ENCODE peak calls at places on chromosomes 5 and 9, in six cellular contexts. Z is naive thymus-derived CD4-positive, alpha-beta T cell; J is heart left ventricle; Y is small intestine; D is ovary; R is effector memory CD4-positive, alpha-beta T cell. F is an unnamed sample.
A peak's percentile ranks its signal among the peaks of the same experiment; 100 is the strongest.

GRCh38 chr9:110156902-110157301 is 51.1 kb downstream of the C9orf152 start:
- DNase-seq in J (no peak), D (no peak), Y (peak; percentile 19), R (no peak), Z (peak; percentile 40), F (no peak)

GRCh38 chr9:746661-747434 is 94.6 kb upstream of the DMRT1 start:
- DNase-seq in Y (no peak), R (no peak), Z (no peak), D (no peak), J (no peak), F (no peak)

GRCh38 chr5:142540774-142541466 is 145.0 kb downstream of the FGF1 start:
- DNase-seq in Y (no peak), Z (no peak), D (no peak), R (no peak), J (peak; percentile 66), F (no peak)

GRCh38 chr5:131589510-131590348 is 45.3 kb downstream of the RAPGEF6 start:
- DNase-seq in Z (peak; percentile 64), D (peak; percentile 25), Y (peak; percentile 86), R (no peak), J (no peak), F (no peak)

GRCh38 chr9:132381966-132382541 is 24.6 kb downstream of the TTF1 start:
- DNase-seq in R (no peak), Y (no peak), Z (no peak), J (no peak), D (no peak), F (no peak)

GRCh38 chr9:134459573-134459972 is 133.3 kb downstream of the RXRA start:
- DNase-seq in R (no peak), Z (no peak), J (peak; percentile 52), D (no peak), Y (no peak), F (no peak)

GRCh38 chr9:81848472-81848871 is 79.8 kb upstream of the SPATA31D4 start:
- DNase-seq in J (no peak), Y (peak; percentile 12), Z (no peak), D (no peak), R (no peak), F (no peak)

GRCh38 chr9:93895535-93895934 is 59.6 kb downstream of the BARX1 start:
- DNase-seq in D (no peak), J (no peak), R (no peak), Z (no peak), Y (no peak), F (no peak)

GRCh38 chr5:40679998-40680681 is 425 bp downstream of the PTGER4 start:
- DNase-seq in Y (peak; percentile 45), D (no peak), J (peak; percentile 73), R (no peak), Z (peak; percentile 49), F (no peak)

GRCh38 chr5:82595083-82595482 is 316.9 kb upstream of the RPS23 start:
- DNase-seq in D (no peak), J (no peak), Y (peak; percentile 62), Z (no peak), R (no peak), F (no peak)

GRCh38 chr5:141392429-141393198 is at the start of gene PCDHGA8:
- DNase-seq in R (no peak), J (no peak), Y (no peak), Z (no peak), D (no peak), F (no peak)

GRCh38 chr5:141384471-141385267 is 2.1 kb downstream of the PCDHGA7 start:
- DNase-seq in R (no peak), J (no peak), D (no peak), Y (no peak), Z (no peak), F (no peak)

GRCh38 chr5:141393267-141393666 is 834 bp downstream of the PCDHGA8 start:
- DNase-seq in R (no peak), J (no peak), Z (no peak), D (no peak), Y (no peak), F (no peak)

GRCh38 chr5:141388661-141389060 is 1.2 kb downstream of the PCDHGB4 start:
- DNase-seq in Y (no peak), J (no peak), D (no peak), R (no peak), Z (no peak), F (no peak)

GRCh38 chr5:141389153-141390042 is 1.9 kb downstream of the PCDHGB4 start:
- DNase-seq in Z (no peak), R (no peak), J (no peak), D (no peak), Y (no peak), F (no peak)
- H3K9me3 ChIP-seq in Z (peaks cover 45% of the 10 kb centered on the region), R (peaks cover 9% of the 10 kb centered on the region), J (peaks cover 63% of the 10 kb centered on the region), D (peaks cover 15% of the 10 kb centered on the region), Y (peaks cover 8% of the 10 kb centered on the region), F (peaks cover 21% of the 10 kb centered on the region)

GRCh38 chr5:159258361-159258760 is 4.7 kb upstream of the UBLCP1 start:
- DNase-seq in R (no peak), J (no peak), D (no peak), Z (no peak), Y (no peak), F (no peak)

GRCh38 chr5:159262859-159263568 is at the start of gene UBLCP1:
- DNase-seq in R (peak; percentile 67), J (peak; percentile 89), Y (peak; percentile 88), Z (peak; percentile 81), D (peak; percentile 81), F (peak; percentile 66)

GRCh38 chr5:159257629-159258283 is 5.3 kb upstream of the UBLCP1 start:
- DNase-seq in D (no peak), R (no peak), J (no peak), Y (peak; percentile 2), Z (no peak), F (no peak)

GRCh38 chr5:159262472-159262858 is 625 bp upstream of the UBLCP1 start:
- DNase-seq in R (no peak), D (no peak), Z (no peak), Y (no peak), J (no peak), F (no peak)

DNA sequence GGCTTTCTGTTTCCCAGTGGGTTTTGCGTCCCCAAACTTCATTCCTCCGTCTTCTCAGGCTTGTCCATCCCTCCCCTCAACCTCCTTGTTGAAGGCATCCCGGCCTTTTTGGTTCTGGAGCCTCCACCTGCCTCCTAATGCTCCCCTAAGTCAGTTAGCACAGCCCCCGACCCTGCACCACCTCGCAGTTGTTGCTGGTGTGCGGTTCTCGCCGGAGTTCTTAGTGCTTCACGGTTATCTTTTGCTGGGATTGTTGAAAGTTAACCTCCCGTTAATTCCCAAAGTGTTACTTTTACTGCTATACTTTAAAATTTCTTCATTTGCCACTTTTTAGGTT is 447 bp downstream of the UBLCP1 start:
- DNase-seq in D (no peak), Z (no peak), R (no peak), J (no peak), Y (no peak), F (peak; percentile 11)
- H3K9me3 ChIP-seq in D (no peaks in the 10 kb centered on the region), Z (no peaks in the 10 kb centered on the region), R (no peaks in the 10 kb centered on the region), J (no peaks in the 10 kb centered on the region), Y (no peaks in the 10 kb centered on the region), F (no peaks in the 10 kb centered on the region)

GRCh38 chr5:165321912-165322311 is 1816.5 kb downstream of the MAT2B start:
- DNase-seq in D (no peak), R (no peak), J (no peak), Z (no peak), Y (no peak), F (no peak)

GRCh38 chr5:165328856-165329255 is 1823.4 kb downstream of the MAT2B start:
- DNase-seq in Z (no peak), J (no peak), D (no peak), Y (no peak), R (no peak), F (no peak)

GRCh38 chr5:165325201-165325600 is 1819.8 kb downstream of the MAT2B start:
- DNase-seq in D (no peak), Y (no peak), J (no peak), Z (no peak), R (no peak), F (no peak)
- H3K9me3 ChIP-seq in D (no peaks in the 10 kb centered on the region), Y (no peaks in the 10 kb centered on the region), J (no peaks in the 10 kb centered on the region), Z (no peaks in the 10 kb centered on the region), R (no peaks in the 10 kb centered on the region), F (no peaks in the 10 kb centered on the region)

GRCh38 chr9:61673664-61674381 is 484.0 kb downstream of the SPATA31A7 start:
- DNase-seq in J (peak; percentile 34), R (no peak), Y (no peak), Z (no peak), D (no peak), F (no peak)

GRCh38 chr9:61674465-61674864 is 484.6 kb downstream of the SPATA31A7 start:
- DNase-seq in Z (no peak), Y (no peak), J (no peak), D (no peak), R (no peak), F (no peak)

GRCh38 chr9:61673247-61673646 is 483.4 kb downstream of the SPATA31A7 start:
- DNase-seq in D (no peak), R (no peak), Y (no peak), Z (no peak), J (no peak), F (no peak)

GRCh38 chr9:61671276-61671973 is 481.6 kb downstream of the SPATA31A7 start:
- DNase-seq in Y (no peak), J (peak; percentile 50), D (no peak), Z (no peak), R (no peak), F (no peak)

GRCh38 chr9:61674882-61675281 is 485.0 kb downstream of the SPATA31A7 start:
- DNase-seq in J (no peak), Y (no peak), Z (no peak), D (no peak), R (no peak), F (no peak)
- H3K9me3 ChIP-seq in J (no peaks in the 10 kb centered on the region), Y (peaks cover 4% of the 10 kb centered on the region), Z (no peaks in the 10 kb centered on the region), D (no peaks in the 10 kb centered on the region), R (no peaks in the 10 kb centered on the region), F (no peaks in the 10 kb centered on the region)

GRCh38 chr9:79470957-79471356 is 100.8 kb upstream of the TLE4 start:
- DNase-seq in J (no peak), Z (no peak), R (no peak), Y (no peak), D (no peak), F (no peak)
- H3K9me3 ChIP-seq in J (no peaks in the 10 kb centered on the region), Z (no peaks in the 10 kb centered on the region), R (no peaks in the 10 kb centered on the region), Y (no peaks in the 10 kb centered on the region), D (no peaks in the 10 kb centered on the region), F (no peaks in the 10 kb centered on the region)

DNA sequence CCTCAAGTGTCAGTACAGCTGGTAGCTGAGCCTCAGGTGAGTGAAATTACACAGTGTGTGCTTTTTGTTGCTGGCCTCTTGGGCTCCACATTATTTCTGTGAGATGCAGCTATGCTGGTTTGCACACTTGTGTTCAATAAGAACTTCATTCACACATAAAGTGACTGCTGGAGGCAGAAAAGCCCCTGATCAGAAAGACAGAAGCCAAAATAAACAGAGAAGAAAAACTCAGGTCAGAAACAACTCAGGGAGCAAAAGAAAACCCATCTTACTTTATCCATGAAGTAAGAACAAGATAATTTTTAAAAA is 15.1 kb downstream of the PNPLA7 start:
- DNase-seq in R (no peak), Z (no peak), J (no peak), D (no peak), Y (no peak), F (no peak)
- H3K9me3 ChIP-seq in R (no peaks in the 10 kb centered on the region), Z (peaks cover 8% of the 10 kb centered on the region), J (no peaks in the 10 kb centered on the region), D (no peaks in the 10 kb centered on the region), Y (no peaks in the 10 kb centered on the region), F (no peaks in the 10 kb centered on the region)

GRCh38 chr5:178866946-178867345 is 7.2 kb downstream of the ZNF354B start:
- DNase-seq in Z (no peak), Y (no peak), D (no peak), J (no peak), R (no peak), F (no peak)

GRCh38 chr5:178870411-178870810 is 10.7 kb downstream of the ZNF354B start:
- DNase-seq in Y (no peak), Z (no peak), D (no peak), R (no peak), J (no peak), F (no peak)

GRCh38 chr5:178869577-178869976 is 9.8 kb downstream of the ZNF354B start:
- DNase-seq in J (no peak), Z (no peak), R (no peak), D (no peak), Y (no peak), F (no peak)

GRCh38 chr5:178872302-178872701 is 12.5 kb downstream of the ZNF354B start:
- DNase-seq in D (no peak), R (no peak), Z (no peak), Y (no peak), J (no peak), F (no peak)
- H3K9me3 ChIP-seq in D (no peaks in the 10 kb centered on the region), R (peaks cover 22% of the 10 kb centered on the region), Z (peaks cover 66% of the 10 kb centered on the region), Y (no peaks in the 10 kb centered on the region), J (peaks cover 13% of the 10 kb centered on the region), F (peaks cover 23% of the 10 kb centered on the region)